ENCODE peak calls at places on chromosomes 2 and 18, in nine cellular contexts. L is endodermal cell; Q is CD4-positive, CD25-positive, alpha-beta regulatory T cell; B is right atrium auricular region; H is colonic mucosa; P is left ventricle myocardium inferior; S is SJSA1; M is GM06990; A is aorta. O is an unnamed sample.

GRCh38 chr18:5543036-5543671 is 643 bp downstream of the EPB41L3 start:
- DNase-seq in Q (no peak), A (no peak), H (no peak), B (no peak), M (no peak), L (peak; percentile 83), P (no peak), S (no peak), O (peak; percentile 83)

GRCh38 chr18:53380063-53380639 is 844.3 kb downstream of the MBD2 start:
- DNase-seq in S (no peak), P (no peak), B (no peak), M (no peak), Q (no peak), A (no peak), L (peak; percentile 51), H (no peak), O (peak; percentile 5)

GRCh38 chr18:32934201-32934600 is 161.4 kb upstream of the KLHL14 start:
- DNase-seq in S (no peak), Q (no peak), B (no peak), M (no peak), A (no peak), P (no peak), H (no peak), L (no peak), O (no peak)

GRCh38 chr2:39834426-39834825 is 55.4 kb upstream of the THUMPD2 start:
- DNase-seq in H (no peak), M (no peak), S (no peak), L (no peak), B (no peak), A (no peak), Q (no peak), P (no peak), O (no peak)

GRCh38 chr2:120360307-120360855 is 14.4 kb downstream of the INHBB start:
- DNase-seq in A (no peak), B (no peak), Q (no peak), M (no peak), L (no peak), S (no peak), H (no peak), P (no peak), O (no peak)

GRCh38 chr2:62071760-62072680 is 123.9 kb upstream of the B3GNT2 start:
- DNase-seq in S (no peak), A (no peak), B (no peak), M (no peak), H (no peak), Q (no peak), L (no peak), P (no peak), O (no peak)

GRCh38 chr2:10784719-10785118 is 27.9 kb downstream of the PDIA6 start:
- DNase-seq in S (no peak), M (no peak), P (no peak), Q (no peak), H (no peak), B (no peak), L (no peak), A (no peak), O (no peak)

GRCh38 chr2:170465241-170465640 is 249.9 kb upstream of the SP5 start:
- DNase-seq in L (no peak), B (no peak), Q (no peak), P (no peak), M (no peak), A (no peak), S (no peak), H (peak; percentile 6), O (no peak)

GRCh38 chr2:105782646-105783045 is 37.9 kb downstream of the NCK2 start:
- DNase-seq in B (no peak), A (no peak), M (no peak), S (no peak), P (no peak), Q (no peak), L (no peak), H (no peak), O (no peak)

GRCh38 chr18:13216092-13216582 is 2.4 kb upstream of the LDLRAD4 start:
- DNase-seq in B (peak; percentile 89), A (peak; percentile 89), P (peak; percentile 72), M (no peak), H (peak; percentile 87), Q (peak; percentile 29), L (peak; percentile 82), S (no peak), O (peak; percentile 83)

GRCh38 chr2:15173506-15173905 is 387.6 kb downstream of the NBAS start:
- DNase-seq in L (no peak), Q (no peak), H (no peak), M (no peak), P (no peak), B (no peak), S (no peak), A (no peak), O (no peak)

GRCh38 chr18:75088622-75089211 is 120.2 kb downstream of the PTGR3 start:
- DNase-seq in B (peak; percentile 48), P (no peak), A (no peak), Q (no peak), M (no peak), H (no peak), L (peak; percentile 34), S (no peak), O (peak; percentile 42)

GRCh38 chr18:79861687-79862086 is 63.9 kb downstream of the KCNG2 start:
- DNase-seq in H (no peak), A (no peak), B (no peak), S (no peak), L (no peak), Q (no peak), M (no peak), P (no peak), O (no peak)

DNA sequence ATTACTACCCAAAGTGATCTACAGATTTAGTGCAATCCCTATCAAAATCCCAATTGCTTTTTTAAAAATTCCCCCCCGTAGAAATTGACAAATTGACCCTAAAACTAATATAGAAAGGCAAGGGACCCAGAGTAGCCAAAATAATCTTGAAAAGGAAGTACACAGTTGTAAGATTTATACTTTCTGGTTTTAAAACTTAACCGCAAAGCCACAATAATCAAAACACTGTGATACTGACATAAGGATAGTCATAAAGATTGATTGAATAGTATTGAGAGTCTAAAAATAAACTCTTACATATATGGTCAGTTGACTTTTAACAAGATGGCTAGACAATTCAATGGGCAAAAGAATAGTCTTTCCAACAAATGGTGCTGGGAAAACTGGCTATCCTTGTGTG is 58.7 kb upstream of the GAREM2 start:
- DNase-seq in H (no peak), B (no peak), P (no peak), S (no peak), L (no peak), A (no peak), M (no peak), Q (no peak), O (no peak)
- H3K36me3 ChIP-seq in H (peaks cover 5% of the 10 kb centered on the region), B (peaks cover 8% of the 10 kb centered on the region), P (peaks cover 32% of the 10 kb centered on the region), S (peaks cover 41% of the 10 kb centered on the region), L (peaks cover 71% of the 10 kb centered on the region), A (no peaks in the 10 kb centered on the region), M (peaks cover 4% of the 10 kb centered on the region), Q (peaks cover 24% of the 10 kb centered on the region), O (no peaks in the 10 kb centered on the region)

DNA sequence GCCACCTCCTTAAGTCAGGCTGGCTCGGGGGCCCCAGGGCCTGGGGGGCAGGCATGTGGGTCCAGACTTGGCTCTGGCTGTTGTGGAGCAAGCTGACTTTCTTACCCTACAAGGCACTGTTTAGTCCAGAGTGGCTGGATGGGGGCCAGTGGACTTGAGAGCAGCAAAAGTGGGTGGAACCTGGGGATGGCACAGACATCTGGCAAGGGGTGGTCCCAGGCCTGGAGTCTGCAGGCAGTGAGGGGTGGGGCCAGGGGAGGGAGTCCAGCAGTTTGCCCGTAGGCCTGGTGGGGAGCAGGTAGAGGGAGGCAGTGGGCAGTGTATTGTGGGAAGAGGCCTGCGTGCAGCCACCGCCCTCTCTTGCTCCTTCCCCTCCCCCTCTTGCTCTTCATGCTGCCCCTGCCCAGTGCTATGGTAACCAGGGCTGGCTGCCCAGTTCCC is 19.1 kb downstream of the SPEG start:
- DNase-seq in A (peak; percentile 96), H (no peak), M (no peak), L (peak; percentile 59), P (peak; percentile 76), B (peak; percentile 83), S (peak; percentile 68), Q (no peak), O (no peak)
- H3K4me3 ChIP-seq in A (no peak overlapping the region), H (no peak overlapping the region), M (no peak overlapping the region), L (no peak overlapping the region), P (peak overlapping the region; percentile 14), B (no peak overlapping the region), S (no peak overlapping the region), Q (no peak overlapping the region), O (no peak overlapping the region)

DNA sequence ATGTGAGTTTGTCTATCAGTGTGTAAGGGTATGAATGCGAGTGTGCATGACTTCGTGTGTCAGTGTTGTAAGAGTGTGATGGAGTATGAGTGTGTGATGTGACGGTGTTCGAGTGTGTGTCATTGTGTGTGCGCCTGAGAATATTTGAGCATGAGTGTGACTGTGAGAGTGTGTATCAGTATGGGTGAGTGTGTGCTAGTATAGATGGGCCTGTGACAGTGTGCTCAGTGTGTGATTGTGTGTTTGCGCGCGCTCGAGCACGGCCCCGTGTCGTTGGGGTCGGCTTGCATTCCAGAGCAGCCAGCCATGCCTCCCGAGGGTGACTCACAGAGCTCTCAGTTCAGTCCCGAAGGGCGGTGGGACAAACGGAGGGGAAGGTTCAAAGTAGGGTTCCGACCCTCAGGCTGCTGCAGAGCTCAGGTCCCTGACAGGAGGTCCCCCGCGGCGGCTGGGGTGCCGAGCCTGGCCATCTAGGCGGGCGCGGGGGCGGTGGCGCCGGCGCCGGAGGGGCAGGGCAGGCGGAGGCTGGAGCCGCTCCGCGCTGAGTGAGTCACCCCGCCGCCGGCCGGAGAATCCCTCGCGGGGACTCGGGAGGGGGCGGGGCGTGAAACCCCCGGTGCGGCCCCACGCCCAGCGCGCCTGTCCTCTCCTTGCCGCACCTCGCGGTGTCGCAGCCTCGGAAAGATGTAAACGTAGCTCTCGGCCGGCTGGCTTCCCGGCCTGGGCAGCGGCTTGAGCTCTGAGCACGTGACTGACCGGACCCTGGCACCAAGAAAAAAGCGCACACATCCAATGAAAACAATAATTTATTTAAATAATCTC is 3.8 kb downstream of the DLX2 start:
- DNase-seq in A (peak; percentile 91), H (no peak), B (peak; percentile 58), P (no peak), M (peak; percentile 64), L (peak; percentile 84), Q (peak; percentile 35), S (peak; percentile 94), O (peak; percentile 76)
- H3K27me3 ChIP-seq in A (no peaks in the 10 kb centered on the region), H (peaks cover 97% of the 10 kb centered on the region), B (peaks cover 87% of the 10 kb centered on the region), P (peaks cover 100% of the 10 kb centered on the region), M (no peaks in the 10 kb centered on the region), L (peaks cover 99% of the 10 kb centered on the region), Q (peaks cover 45% of the 10 kb centered on the region), S (no peaks in the 10 kb centered on the region), O (peaks cover 96% of the 10 kb centered on the region)

GRCh38 chr2:206154197-206154596 is 5.0 kb downstream of the NDUFS1 start:
- DNase-seq in A (no peak), M (no peak), P (no peak), L (no peak), B (no peak), Q (no peak), S (no peak), H (no peak), O (no peak)

GRCh38 chr2:206150168-206150567 is 9.1 kb downstream of the NDUFS1 start:
- DNase-seq in M (no peak), P (no peak), A (no peak), L (peak; percentile 60), Q (no peak), S (no peak), B (no peak), H (no peak), O (no peak)

GRCh38 chr2:206145665-206146064 is 13.6 kb downstream of the NDUFS1 start:
- DNase-seq in S (no peak), M (no peak), Q (no peak), H (no peak), B (no peak), P (no peak), A (no peak), L (no peak), O (no peak)

GRCh38 chr2:206149330-206149729 is 9.9 kb downstream of the NDUFS1 start:
- DNase-seq in B (no peak), L (no peak), A (no peak), S (no peak), P (no peak), M (no peak), Q (no peak), H (no peak), O (no peak)

GRCh38 chr2:206150631-206151030 is 8.6 kb downstream of the NDUFS1 start:
- DNase-seq in S (no peak), P (no peak), H (no peak), A (no peak), L (no peak), Q (no peak), M (no peak), B (no peak), O (no peak)
- H3K36me3 ChIP-seq in S (peaks cover 76% of the 10 kb centered on the region), P (peaks cover 68% of the 10 kb centered on the region), H (peaks cover 13% of the 10 kb centered on the region), A (peaks cover 4% of the 10 kb centered on the region), L (peaks cover 50% of the 10 kb centered on the region), Q (peaks cover 49% of the 10 kb centered on the region), M (no peaks in the 10 kb centered on the region), B (peaks cover 52% of the 10 kb centered on the region), O (peaks cover 28% of the 10 kb centered on the region)